ENCODE peak calls at places on chromosomes 1 and 21, in four cellular contexts. Y is fibroblast of mammary gland, K is hepatocyte, C is left lung. S is an unnamed sample.
A peak's percentile ranks its signal among the peaks of the same experiment; 100 is the strongest.

GRCh38 chr1:170503691-170504090 is 28.3 kb upstream of the GORAB start:
- DNase-seq in Y (no peak), K (no peak), C (no peak), S (no peak)

GRCh38 chr1:180444522-180444921 is 57.9 kb downstream of the ACBD6 start:
- DNase-seq in Y (no peak), K (no peak), C (no peak), S (no peak)

GRCh38 chr1:89201489-89201794 is 2.7 kb upstream of the GBP4 start:
- DNase-seq in Y (no peak), K (no peak), C (no peak), S (no peak)

GRCh38 chr1:156148236-156148635 is 5.1 kb upstream of the SEMA4A start:
- DNase-seq in Y (no peak), K (no peak), C (no peak), S (no peak)

GRCh38 chr1:156803086-156803851 is 13.4 kb downstream of the SH2D2A start:
- DNase-seq in Y (no peak), K (no peak), C (no peak), S (no peak)

GRCh38 chr1:158687037-158687436 is 522 bp upstream of the SPTA1 start:
- DNase-seq in Y (no peak), K (no peak), C (no peak), S (no peak)

GRCh38 chr1:241972703-241973375 is 15.3 kb downstream of the BECN2 start:
- DNase-seq in Y (peak; percentile 11), K (peak; percentile 53), C (no peak), S (no peak)

GRCh38 chr21:43777953-43778352 is 1.8 kb upstream of the CSTB start:
- DNase-seq in Y (no peak), K (no peak), C (peak; percentile 60), S (no peak)

GRCh38 chr1:228334226-228334935 is 72.3 kb downstream of the TRIM11 start:
- DNase-seq in Y (no peak), K (no peak), C (peak; percentile 61), S (no peak)

GRCh38 chr1:167438171-167439138 is 79.9 kb downstream of the CD247 start:
- DNase-seq in Y (no peak), K (no peak), C (no peak), S (no peak)

GRCh38 chr1:84297546-84298244 is 3.8 kb upstream of the SAMD13 start:
- DNase-seq in Y (no peak), K (no peak), C (no peak), S (no peak)

GRCh38 chr1:15843826-15844572 is 3.5 kb upstream of the SPEN start:
- DNase-seq in Y (no peak), K (no peak), C (no peak), S (no peak)

GRCh38 chr1:151915066-151915686 is 5.9 kb upstream of the THEM4 start:
- DNase-seq in Y (no peak), K (no peak), C (no peak), S (no peak)

GRCh38 chr1:22572778-22573177 is 9.5 kb downstream of the EPHA8 start:
- DNase-seq in Y (no peak), K (no peak), C (no peak), S (no peak)

DNA sequence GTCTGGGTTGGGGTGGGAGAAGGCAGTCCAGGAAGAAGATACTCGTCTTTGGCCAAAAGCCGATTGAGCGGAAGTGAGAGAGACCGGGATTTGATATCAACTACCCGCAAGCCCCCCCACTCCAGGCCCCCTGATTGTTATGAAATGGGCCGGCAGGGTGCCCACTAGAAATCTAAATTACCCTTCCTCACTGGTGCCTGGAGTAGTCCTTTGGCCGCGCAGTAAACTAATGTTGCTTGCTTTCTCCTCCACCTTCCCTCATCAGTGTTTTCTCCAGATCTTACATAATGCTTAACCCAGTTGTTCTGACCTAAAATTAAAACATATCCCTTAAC is 119.2 kb upstream of the BARHL2 start:
- DNase-seq in Y (no peak), K (no peak), C (no peak), S (no peak)
- H3K4me3 ChIP-seq in Y (peak overlapping the region; percentile 27), K (peak overlapping the region; percentile 9), C (peak overlapping the region; percentile 24), S (peak overlapping the region; percentile 47)

GRCh38 chr21:34018185-34018584 is 55.2 kb upstream of the MRPS6 start:
- DNase-seq in Y (no peak), K (no peak), C (no peak), S (no peak)
- H3K4me3 ChIP-seq in Y (no peak overlapping the region), K (no peak overlapping the region), C (no peak overlapping the region), S (no peak overlapping the region)

GRCh38 chr1:184664042-184664659 is 90.5 kb downstream of the EDEM3 start:
- DNase-seq in Y (peak; percentile 64), K (peak; percentile 86), C (peak; percentile 90), S (peak; percentile 90)

GRCh38 chr1:184661801-184662200 is 92.9 kb downstream of the EDEM3 start:
- DNase-seq in Y (no peak), K (no peak), C (no peak), S (no peak)

GRCh38 chr1:184665329-184665728 is 89.3 kb downstream of the EDEM3 start:
- DNase-seq in Y (no peak), K (no peak), C (no peak), S (no peak)

GRCh38 chr1:184660462-184661191 is 94.0 kb downstream of the EDEM3 start:
- DNase-seq in Y (no peak), K (no peak), C (no peak), S (no peak)

DNA sequence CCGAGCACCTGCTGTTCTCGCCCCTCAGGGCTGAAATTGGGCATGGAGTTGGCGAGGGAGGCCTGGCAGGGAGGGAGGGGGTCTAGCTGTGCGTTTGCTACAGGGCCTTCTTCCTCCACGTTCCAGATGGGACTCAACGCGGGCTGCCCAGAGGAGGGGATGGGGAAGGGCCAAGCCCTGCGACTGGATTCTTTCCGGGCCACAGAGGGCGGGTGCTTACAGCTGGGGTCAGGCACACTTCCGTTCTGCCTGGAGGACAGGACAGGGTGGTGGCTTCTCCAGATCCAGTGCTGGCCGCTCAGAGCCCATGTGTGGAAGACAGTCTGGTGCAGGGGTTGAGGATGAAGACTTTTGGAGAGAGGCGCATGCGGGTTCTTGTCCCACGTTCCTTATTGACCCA is 90.0 kb downstream of the EDEM3 start:
- DNase-seq in Y (no peak), K (no peak), C (no peak), S (no peak)
- H3K4me3 ChIP-seq in Y (no peak overlapping the region), K (no peak overlapping the region), C (no peak overlapping the region), S (peak overlapping the region; percentile 56)

GRCh38 chr1:160578694-160579191 is 553 bp downstream of the CD84 start:
- DNase-seq in Y (no peak), K (no peak), C (no peak), S (no peak)

GRCh38 chr1:160576866-160577265 is 2.4 kb downstream of the CD84 start:
- DNase-seq in Y (no peak), K (no peak), C (no peak), S (no peak)

GRCh38 chr1:160576430-160576829 is 2.9 kb downstream of the CD84 start:
- DNase-seq in Y (no peak), K (no peak), C (no peak), S (no peak)

GRCh38 chr1:160578175-160578693 is 1.1 kb downstream of the CD84 start:
- DNase-seq in Y (no peak), K (no peak), C (no peak), S (no peak)

GRCh38 chr1:160577661-160578060 is 1.6 kb downstream of the CD84 start:
- DNase-seq in Y (no peak), K (no peak), C (no peak), S (no peak)
- H3K4me3 ChIP-seq in Y (no peak overlapping the region), K (no peak overlapping the region), C (peak overlapping the region; percentile 31), S (no peak overlapping the region)

GRCh38 chr1:47996060-47996405 is 1.2 kb downstream of the TRABD2B start:
- DNase-seq in Y (no peak), K (no peak), C (no peak), S (no peak)
- H3K4me3 ChIP-seq in Y (peak overlapping the region; percentile 17), K (peak overlapping the region; percentile 80), C (peak overlapping the region; percentile 37), S (peak overlapping the region; percentile 67)

S was measured in testis.